ENCODE peak calls at places on chromosomes 6 and 20, in ten cellular contexts. One of them, this sample, is unnamed.
A peak's percentile ranks its signal among the peaks of the same experiment; 100 is the strongest.

GRCh38 chr6:168992696-168993185 is 260.9 kb downstream of the THBS2 start:
- ATAC-seq in activated T-cell treated with anti-CD3 and anti-CD28 coated beads, Interleukin-2, amount 50 U/mL, for 4 hours: no peak
- ATAC-seq in activated naive CD8-positive, alpha-beta T cell treated with anti-CD3 and anti-CD28 coated beads, Interleukin-2, amount 50 U/mL, for 24 hours: no peak
- ATAC-seq in T-cell: no peak
- ATAC-seq in aorta: no peak
- ATAC-seq in left lung: no peak
- ATAC-seq in K562: no peak
- ATAC-seq in Right ventricle myocardium superior: no peak
- ATAC-seq in heart right ventricle: no peak
- ATAC-seq in T-helper 17 cell: no peak
- ATAC-seq in this sample: no peak

GRCh38 chr6:125979101-125979500 is 7.2 kb upstream of the TRMT11 start:
- ATAC-seq in aorta: no peak
- ATAC-seq in activated naive CD8-positive, alpha-beta T cell treated with anti-CD3 and anti-CD28 coated beads, Interleukin-2, amount 50 U/mL, for 24 hours: no peak
- ATAC-seq in left lung: no peak
- ATAC-seq in heart right ventricle: no peak
- ATAC-seq in T-helper 17 cell: no peak
- ATAC-seq in Right ventricle myocardium superior: no peak
- ATAC-seq in K562: no peak
- ATAC-seq in activated T-cell treated with anti-CD3 and anti-CD28 coated beads, Interleukin-2, amount 50 U/mL, for 4 hours: no peak
- ATAC-seq in T-cell: no peak
- ATAC-seq in this sample: no peak

GRCh38 chr6:100203391-100203790 is 209.4 kb upstream of the MCHR2 start:
- ATAC-seq in activated T-cell treated with anti-CD3 and anti-CD28 coated beads, Interleukin-2, amount 50 U/mL, for 4 hours: no peak
- ATAC-seq in heart right ventricle: no peak
- ATAC-seq in activated naive CD8-positive, alpha-beta T cell treated with anti-CD3 and anti-CD28 coated beads, Interleukin-2, amount 50 U/mL, for 24 hours: no peak
- ATAC-seq in left lung: peak; percentile 49
- ATAC-seq in T-helper 17 cell: no peak
- ATAC-seq in Right ventricle myocardium superior: no peak
- ATAC-seq in T-cell: no peak
- ATAC-seq in K562: no peak
- ATAC-seq in aorta: no peak
- ATAC-seq in this sample: no peak

GRCh38 chr6:110545081-110545872 is 68.9 kb upstream of the SLC22A16 start:
- ATAC-seq in activated naive CD8-positive, alpha-beta T cell treated with anti-CD3 and anti-CD28 coated beads, Interleukin-2, amount 50 U/mL, for 24 hours: no peak
- ATAC-seq in left lung: no peak
- ATAC-seq in Right ventricle myocardium superior: no peak
- ATAC-seq in T-helper 17 cell: no peak
- ATAC-seq in activated T-cell treated with anti-CD3 and anti-CD28 coated beads, Interleukin-2, amount 50 U/mL, for 4 hours: no peak
- ATAC-seq in aorta: no peak
- ATAC-seq in K562: no peak
- ATAC-seq in heart right ventricle: no peak
- ATAC-seq in T-cell: no peak
- ATAC-seq in this sample: no peak

GRCh38 chr6:43493833-43494232 is 16.3 kb downstream of the LRRC73 start:
- ATAC-seq in T-cell: no peak
- ATAC-seq in heart right ventricle: no peak
- ATAC-seq in K562: no peak
- ATAC-seq in Right ventricle myocardium superior: no peak
- ATAC-seq in activated naive CD8-positive, alpha-beta T cell treated with anti-CD3 and anti-CD28 coated beads, Interleukin-2, amount 50 U/mL, for 24 hours: no peak
- ATAC-seq in activated T-cell treated with anti-CD3 and anti-CD28 coated beads, Interleukin-2, amount 50 U/mL, for 4 hours: no peak
- ATAC-seq in left lung: no peak
- ATAC-seq in T-helper 17 cell: no peak
- ATAC-seq in aorta: no peak
- ATAC-seq in this sample: no peak

GRCh38 chr6:149140137-149140909 is 177.2 kb upstream of the TAB2 start:
- ATAC-seq in left lung: peak; percentile 65
- ATAC-seq in T-helper 17 cell: peak; percentile 83
- ATAC-seq in aorta: no peak
- ATAC-seq in activated naive CD8-positive, alpha-beta T cell treated with anti-CD3 and anti-CD28 coated beads, Interleukin-2, amount 50 U/mL, for 24 hours: peak; percentile 83
- ATAC-seq in K562: peak; percentile 91
- ATAC-seq in activated T-cell treated with anti-CD3 and anti-CD28 coated beads, Interleukin-2, amount 50 U/mL, for 4 hours: peak; percentile 81
- ATAC-seq in heart right ventricle: no peak
- ATAC-seq in Right ventricle myocardium superior: no peak
- ATAC-seq in T-cell: peak; percentile 74
- ATAC-seq in this sample: no peak

GRCh38 chr6:75266716-75267291 is 17.8 kb downstream of the TMEM30A start:
- ATAC-seq in Right ventricle myocardium superior: peak; percentile 80
- ATAC-seq in aorta: peak; percentile 81
- ATAC-seq in activated T-cell treated with anti-CD3 and anti-CD28 coated beads, Interleukin-2, amount 50 U/mL, for 4 hours: peak; percentile 50
- ATAC-seq in activated naive CD8-positive, alpha-beta T cell treated with anti-CD3 and anti-CD28 coated beads, Interleukin-2, amount 50 U/mL, for 24 hours: no peak
- ATAC-seq in K562: peak; percentile 86
- ATAC-seq in T-cell: peak; percentile 75
- ATAC-seq in T-helper 17 cell: peak; percentile 84
- ATAC-seq in left lung: peak; percentile 83
- ATAC-seq in heart right ventricle: peak; percentile 66
- ATAC-seq in this sample: no peak

GRCh38 chr6:105458061-105458460 is 55.2 kb upstream of the PREP start:
- ATAC-seq in activated naive CD8-positive, alpha-beta T cell treated with anti-CD3 and anti-CD28 coated beads, Interleukin-2, amount 50 U/mL, for 24 hours: no peak
- ATAC-seq in Right ventricle myocardium superior: no peak
- ATAC-seq in T-cell: no peak
- ATAC-seq in aorta: no peak
- ATAC-seq in left lung: no peak
- ATAC-seq in T-helper 17 cell: no peak
- ATAC-seq in activated T-cell treated with anti-CD3 and anti-CD28 coated beads, Interleukin-2, amount 50 U/mL, for 4 hours: no peak
- ATAC-seq in K562: no peak
- ATAC-seq in heart right ventricle: no peak
- ATAC-seq in this sample: no peak

GRCh38 chr6:15023448-15023847 is 222.4 kb upstream of the JARID2 start:
- ATAC-seq in T-helper 17 cell: no peak
- ATAC-seq in heart right ventricle: no peak
- ATAC-seq in activated T-cell treated with anti-CD3 and anti-CD28 coated beads, Interleukin-2, amount 50 U/mL, for 4 hours: peak; percentile 98
- ATAC-seq in activated naive CD8-positive, alpha-beta T cell treated with anti-CD3 and anti-CD28 coated beads, Interleukin-2, amount 50 U/mL, for 24 hours: peak; percentile 99
- ATAC-seq in Right ventricle myocardium superior: no peak
- ATAC-seq in T-cell: peak; percentile 65
- ATAC-seq in left lung: no peak
- ATAC-seq in K562: no peak
- ATAC-seq in aorta: no peak
- ATAC-seq in this sample: no peak

GRCh38 chr6:136282906-136283305 is 6.7 kb downstream of the BCLAF1 start:
- ATAC-seq in K562: no peak
- ATAC-seq in T-cell: peak; percentile 37
- ATAC-seq in aorta: no peak
- ATAC-seq in heart right ventricle: no peak
- ATAC-seq in T-helper 17 cell: no peak
- ATAC-seq in Right ventricle myocardium superior: no peak
- ATAC-seq in activated naive CD8-positive, alpha-beta T cell treated with anti-CD3 and anti-CD28 coated beads, Interleukin-2, amount 50 U/mL, for 24 hours: no peak
- ATAC-seq in activated T-cell treated with anti-CD3 and anti-CD28 coated beads, Interleukin-2, amount 50 U/mL, for 4 hours: no peak
- ATAC-seq in left lung: peak; percentile 32
- ATAC-seq in this sample: no peak

GRCh38 chr6:56851104-56851503 is 103.8 kb upstream of the BEND6 start:
- ATAC-seq in left lung: peak; percentile 39
- ATAC-seq in T-helper 17 cell: no peak
- ATAC-seq in K562: no peak
- ATAC-seq in heart right ventricle: peak; percentile 2
- ATAC-seq in Right ventricle myocardium superior: peak; percentile 34
- ATAC-seq in aorta: peak; percentile 54
- ATAC-seq in T-cell: no peak
- ATAC-seq in activated naive CD8-positive, alpha-beta T cell treated with anti-CD3 and anti-CD28 coated beads, Interleukin-2, amount 50 U/mL, for 24 hours: no peak
- ATAC-seq in activated T-cell treated with anti-CD3 and anti-CD28 coated beads, Interleukin-2, amount 50 U/mL, for 4 hours: no peak
- ATAC-seq in this sample: peak; percentile 31

GRCh38 chr20:33894798-33895197 is 83.7 kb downstream of the CHMP4B start:
- ATAC-seq in heart right ventricle: peak; percentile 88
- ATAC-seq in Right ventricle myocardium superior: peak; percentile 89
- ATAC-seq in T-helper 17 cell: no peak
- ATAC-seq in K562: no peak
- ATAC-seq in T-cell: no peak
- ATAC-seq in aorta: no peak
- ATAC-seq in activated naive CD8-positive, alpha-beta T cell treated with anti-CD3 and anti-CD28 coated beads, Interleukin-2, amount 50 U/mL, for 24 hours: no peak
- ATAC-seq in left lung: peak; percentile 34
- ATAC-seq in activated T-cell treated with anti-CD3 and anti-CD28 coated beads, Interleukin-2, amount 50 U/mL, for 4 hours: no peak
- ATAC-seq in this sample: no peak

GRCh38 chr20:12925214-12925755 is 83.5 kb upstream of the SPTLC3 start:
- ATAC-seq in Right ventricle myocardium superior: peak; percentile 95
- ATAC-seq in aorta: peak; percentile 83
- ATAC-seq in heart right ventricle: peak; percentile 88
- ATAC-seq in T-cell: peak; percentile 70
- ATAC-seq in left lung: peak; percentile 96
- ATAC-seq in T-helper 17 cell: peak; percentile 58
- ATAC-seq in activated T-cell treated with anti-CD3 and anti-CD28 coated beads, Interleukin-2, amount 50 U/mL, for 4 hours: peak; percentile 66
- ATAC-seq in K562: no peak
- ATAC-seq in activated naive CD8-positive, alpha-beta T cell treated with anti-CD3 and anti-CD28 coated beads, Interleukin-2, amount 50 U/mL, for 24 hours: peak; percentile 67
- ATAC-seq in this sample: peak; percentile 75

GRCh38 chr6:88728756-88729155 is 234.7 kb downstream of the RNGTT start:
- ATAC-seq in heart right ventricle: no peak
- ATAC-seq in activated T-cell treated with anti-CD3 and anti-CD28 coated beads, Interleukin-2, amount 50 U/mL, for 4 hours: no peak
- ATAC-seq in aorta: no peak
- ATAC-seq in T-cell: no peak
- ATAC-seq in left lung: no peak
- ATAC-seq in K562: no peak
- ATAC-seq in activated naive CD8-positive, alpha-beta T cell treated with anti-CD3 and anti-CD28 coated beads, Interleukin-2, amount 50 U/mL, for 24 hours: no peak
- ATAC-seq in Right ventricle myocardium superior: no peak
- ATAC-seq in T-helper 17 cell: no peak
- ATAC-seq in this sample: no peak

GRCh38 chr6:121309768-121310473 is 24.4 kb downstream of the TBC1D32 start:
- ATAC-seq in aorta: no peak
- ATAC-seq in K562: no peak
- ATAC-seq in left lung: no peak
- ATAC-seq in activated naive CD8-positive, alpha-beta T cell treated with anti-CD3 and anti-CD28 coated beads, Interleukin-2, amount 50 U/mL, for 24 hours: no peak
- ATAC-seq in Right ventricle myocardium superior: no peak
- ATAC-seq in T-helper 17 cell: no peak
- ATAC-seq in heart right ventricle: no peak
- ATAC-seq in T-cell: no peak
- ATAC-seq in activated T-cell treated with anti-CD3 and anti-CD28 coated beads, Interleukin-2, amount 50 U/mL, for 4 hours: no peak
- ATAC-seq in this sample: no peak

GRCh38 chr6:89670935-89671565 is 32.5 kb upstream of the LYRM2 start:
- ATAC-seq in T-cell: no peak
- ATAC-seq in Right ventricle myocardium superior: peak; percentile 75
- ATAC-seq in K562: no peak
- ATAC-seq in activated naive CD8-positive, alpha-beta T cell treated with anti-CD3 and anti-CD28 coated beads, Interleukin-2, amount 50 U/mL, for 24 hours: no peak
- ATAC-seq in left lung: no peak
- ATAC-seq in activated T-cell treated with anti-CD3 and anti-CD28 coated beads, Interleukin-2, amount 50 U/mL, for 4 hours: no peak
- ATAC-seq in T-helper 17 cell: no peak
- ATAC-seq in heart right ventricle: peak; percentile 83
- ATAC-seq in aorta: no peak
- ATAC-seq in this sample: no peak

GRCh38 chr6:126625019-126625418 is 285.1 kb downstream of the CENPW start:
- ATAC-seq in activated T-cell treated with anti-CD3 and anti-CD28 coated beads, Interleukin-2, amount 50 U/mL, for 4 hours: no peak
- ATAC-seq in T-helper 17 cell: no peak
- ATAC-seq in activated naive CD8-positive, alpha-beta T cell treated with anti-CD3 and anti-CD28 coated beads, Interleukin-2, amount 50 U/mL, for 24 hours: no peak
- ATAC-seq in Right ventricle myocardium superior: no peak
- ATAC-seq in K562: no peak
- ATAC-seq in heart right ventricle: no peak
- ATAC-seq in aorta: no peak
- ATAC-seq in left lung: peak; percentile 27
- ATAC-seq in T-cell: no peak
- ATAC-seq in this sample: no peak

GRCh38 chr6:18317850-18318249 is 53.5 kb upstream of the DEK start:
- ATAC-seq in T-cell: no peak
- ATAC-seq in activated T-cell treated with anti-CD3 and anti-CD28 coated beads, Interleukin-2, amount 50 U/mL, for 4 hours: no peak
- ATAC-seq in activated naive CD8-positive, alpha-beta T cell treated with anti-CD3 and anti-CD28 coated beads, Interleukin-2, amount 50 U/mL, for 24 hours: no peak
- ATAC-seq in T-helper 17 cell: no peak
- ATAC-seq in left lung: no peak
- ATAC-seq in aorta: no peak
- ATAC-seq in Right ventricle myocardium superior: no peak
- ATAC-seq in K562: no peak
- ATAC-seq in heart right ventricle: no peak
- ATAC-seq in this sample: no peak

GRCh38 chr6:123616016-123616415 is 20.7 kb downstream of the TRDN start:
- ATAC-seq in Right ventricle myocardium superior: peak; percentile 47
- ATAC-seq in K562: no peak
- ATAC-seq in activated naive CD8-positive, alpha-beta T cell treated with anti-CD3 and anti-CD28 coated beads, Interleukin-2, amount 50 U/mL, for 24 hours: no peak
- ATAC-seq in activated T-cell treated with anti-CD3 and anti-CD28 coated beads, Interleukin-2, amount 50 U/mL, for 4 hours: no peak
- ATAC-seq in heart right ventricle: no peak
- ATAC-seq in T-helper 17 cell: no peak
- ATAC-seq in left lung: no peak
- ATAC-seq in aorta: no peak
- ATAC-seq in T-cell: no peak
- ATAC-seq in this sample: no peak

GRCh38 chr20:15977026-15977425 is 596.2 kb downstream of the KIF16B start:
- ATAC-seq in left lung: no peak
- ATAC-seq in heart right ventricle: no peak
- ATAC-seq in activated T-cell treated with anti-CD3 and anti-CD28 coated beads, Interleukin-2, amount 50 U/mL, for 4 hours: no peak
- ATAC-seq in activated naive CD8-positive, alpha-beta T cell treated with anti-CD3 and anti-CD28 coated beads, Interleukin-2, amount 50 U/mL, for 24 hours: no peak
- ATAC-seq in K562: no peak
- ATAC-seq in aorta: no peak
- ATAC-seq in T-helper 17 cell: no peak
- ATAC-seq in T-cell: no peak
- ATAC-seq in Right ventricle myocardium superior: no peak
- ATAC-seq in this sample: no peak

GRCh38 chr6:42599558-42599957 is 35.7 kb downstream of the UBR2 start:
- ATAC-seq in K562: no peak
- ATAC-seq in T-cell: no peak
- ATAC-seq in activated T-cell treated with anti-CD3 and anti-CD28 coated beads, Interleukin-2, amount 50 U/mL, for 4 hours: no peak
- ATAC-seq in T-helper 17 cell: no peak
- ATAC-seq in aorta: no peak
- ATAC-seq in left lung: no peak
- ATAC-seq in activated naive CD8-positive, alpha-beta T cell treated with anti-CD3 and anti-CD28 coated beads, Interleukin-2, amount 50 U/mL, for 24 hours: no peak
- ATAC-seq in heart right ventricle: no peak
- ATAC-seq in Right ventricle myocardium superior: no peak
- ATAC-seq in this sample: no peak

GRCh38 chr20:37902504-37903313 is at the start of gene VSTM2L:
- ATAC-seq in aorta: no peak
- ATAC-seq in activated naive CD8-positive, alpha-beta T cell treated with anti-CD3 and anti-CD28 coated beads, Interleukin-2, amount 50 U/mL, for 24 hours: no peak
- ATAC-seq in left lung: peak; percentile 66
- ATAC-seq in Right ventricle myocardium superior: peak; percentile 43
- ATAC-seq in T-helper 17 cell: no peak
- ATAC-seq in T-cell: no peak
- ATAC-seq in activated T-cell treated with anti-CD3 and anti-CD28 coated beads, Interleukin-2, amount 50 U/mL, for 4 hours: no peak
- ATAC-seq in heart right ventricle: peak; percentile 19
- ATAC-seq in K562: peak; percentile 13
- ATAC-seq in this sample: peak; percentile 26